ENCODE peak calls at places on chromosome 10, in eight cellular contexts. I is adrenal gland, P is suprapubic skin, A is tibial artery, M is choroid plexus epithelial cell, D is GM12865, V is fibroblast of mammary gland, U is cardiac muscle cell. E is an unnamed sample.

GRCh38 chr10:72910705-72911104 is 17.2 kb downstream of the OIT3 start:
- DNase-seq in P (no peak), A (no peak), I (no peak), D (no peak), U (no peak), V (no peak), M (no peak), E (no peak)

GRCh38 chr10:117555017-117555416 is 12.5 kb downstream of the EMX2 start:
- DNase-seq in V (no peak), A (no peak), M (no peak), P (no peak), I (no peak), U (no peak), D (no peak), E (no peak)

GRCh38 chr10:5625992-5626777 is 40.2 kb downstream of the ASB13 start:
- DNase-seq in A (no peak), U (no peak), M (no peak), V (no peak), D (no peak), P (no peak), I (peak; percentile 70), E (no peak)

GRCh38 chr10:47030191-47030698 is 119.0 kb downstream of the PTPN20 start:
- DNase-seq in M (no peak), U (no peak), D (no peak), V (no peak), I (no peak), A (peak; percentile 70), P (peak; percentile 82), E (no peak)

GRCh38 chr10:119251315-119251708 is 43.9 kb downstream of the GRK5 start:
- DNase-seq in D (no peak), V (peak; percentile 94), A (no peak), U (no peak), P (no peak), I (peak; percentile 65), M (peak; percentile 82), E (peak; percentile 88)

GRCh38 chr10:42754155-42755027 is 28.2 kb upstream of the BMS1 start:
- DNase-seq in P (no peak), V (no peak), I (no peak), M (peak; percentile 18), U (peak; percentile 31), A (no peak), D (no peak), E (no peak)

GRCh38 chr10:117348236-117348635 is 27.0 kb downstream of the PDZD8 start:
- DNase-seq in U (no peak), I (no peak), A (no peak), P (no peak), V (no peak), M (no peak), D (no peak), E (no peak)

GRCh38 chr10:112539340-112539739 is 92.3 kb downstream of the VTI1A start:
- DNase-seq in P (no peak), M (no peak), V (peak; percentile 31), U (no peak), A (no peak), I (no peak), D (no peak), E (no peak)

GRCh38 chr10:77315511-77316129 is 322.0 kb downstream of the KCNMA1 start:
- DNase-seq in M (no peak), U (no peak), D (no peak), P (no peak), V (no peak), I (no peak), A (no peak), E (no peak)

GRCh38 chr10:36574212-36574611 is 551.2 kb upstream of the ANKRD30A start:
- DNase-seq in A (no peak), U (no peak), P (no peak), V (peak; percentile 14), D (no peak), M (peak; percentile 33), I (no peak), E (peak; percentile 38)

GRCh38 chr10:131859341-131860020 is 41.3 kb upstream of the PPP2R2D start:
- DNase-seq in M (no peak), P (peak; percentile 56), U (no peak), A (peak; percentile 15), D (no peak), I (no peak), V (no peak), E (no peak)

GRCh38 chr10:121879476-121879875 is 48.4 kb downstream of the ATE1 start:
- DNase-seq in I (no peak), A (no peak), D (no peak), M (no peak), P (no peak), U (no peak), V (no peak), E (no peak)

GRCh38 chr10:121886181-121886580 is 41.6 kb downstream of the ATE1 start:
- DNase-seq in M (no peak), A (no peak), P (no peak), U (no peak), I (no peak), D (no peak), V (no peak), E (no peak)

GRCh38 chr10:121880842-121881423 is 46.9 kb downstream of the ATE1 start:
- DNase-seq in D (no peak), U (no peak), M (peak; percentile 24), A (no peak), I (no peak), P (no peak), V (peak; percentile 56), E (peak; percentile 42)
- H3K4me3 ChIP-seq in D (no peak overlapping the region), U (no peak overlapping the region), M (no peak overlapping the region), A (no peak overlapping the region), I (no peak overlapping the region), P (no peak overlapping the region), V (no peak overlapping the region), E (no peak overlapping the region)

DNA sequence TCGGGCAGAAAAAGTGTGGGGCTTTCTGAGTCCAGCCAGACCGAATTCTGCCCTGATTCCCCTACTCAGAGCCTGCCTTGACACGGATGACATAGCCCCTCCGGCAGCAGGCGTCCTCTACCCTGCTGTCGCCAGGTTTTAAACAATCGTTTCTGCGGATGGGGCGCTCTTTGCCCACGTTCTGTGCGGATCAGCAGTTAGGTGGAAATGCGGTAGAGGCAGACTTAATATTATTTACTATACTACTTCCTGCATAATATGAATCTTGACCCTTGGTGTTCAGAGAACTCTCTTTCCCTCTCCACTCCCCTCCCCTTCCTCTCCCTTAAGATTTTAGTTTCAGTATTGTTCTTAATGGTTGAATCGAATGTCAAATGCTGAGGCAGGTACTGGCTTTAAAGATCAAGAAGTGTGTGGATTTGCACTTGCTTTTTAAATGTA is 2.4 kb downstream of the GATA3 start:
- DNase-seq in I (no peak), U (no peak), A (no peak), D (peak; percentile 57), P (no peak), V (no peak), M (no peak), E (no peak)
- TF ChIP-seq CTCF in I (no peak), U (no peak), A (no peak), D (no peak), P (no peak), V (no peak), M (no peak), E (no peak)

DNA sequence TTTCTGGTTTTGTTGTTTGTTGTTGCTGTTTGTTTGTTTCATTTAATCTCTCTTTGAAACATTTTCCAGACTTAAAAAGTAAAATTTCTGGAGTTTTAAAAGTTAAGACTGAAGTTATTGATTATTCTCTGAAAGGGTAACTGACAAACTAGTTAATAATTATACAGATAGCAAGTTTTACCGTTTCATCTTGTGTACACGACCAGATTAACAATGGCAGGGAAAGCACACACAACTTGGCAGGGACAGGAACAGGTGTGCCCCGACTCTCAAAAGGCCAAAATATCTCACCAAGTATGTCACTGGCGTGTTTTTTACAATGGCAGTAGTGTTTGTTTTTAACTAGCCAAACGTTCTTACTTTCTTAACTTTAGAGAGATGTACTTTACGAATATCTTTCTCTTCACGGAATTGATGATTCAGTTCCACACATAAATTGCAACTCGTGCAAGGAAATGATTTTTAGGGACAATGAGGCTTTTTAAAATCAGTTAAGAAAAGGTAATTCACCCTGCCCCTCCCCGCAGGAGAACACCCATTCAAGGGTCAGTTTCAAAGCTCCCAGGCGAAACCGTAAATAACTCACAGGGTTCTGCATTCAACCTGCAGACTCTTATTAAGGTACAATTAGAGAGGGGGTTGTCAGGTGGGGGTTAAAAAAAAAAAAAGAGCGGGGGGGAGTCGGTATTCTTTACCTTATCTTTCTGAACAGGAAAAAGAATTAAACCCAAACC is 3.5 kb downstream of the CTBP2 start:
- DNase-seq in U (no peak), D (no peak), P (peak; percentile 4), I (no peak), M (no peak), A (no peak), V (no peak), E (no peak)
- H3K4me3 ChIP-seq in U (peak overlapping the region; percentile 97), D (no peak overlapping the region), P (peak overlapping the region; percentile 86), I (no peak overlapping the region), M (peak overlapping the region; percentile 74), A (peak overlapping the region; percentile 79), V (no peak overlapping the region), E (peak overlapping the region; percentile 76)

DNA sequence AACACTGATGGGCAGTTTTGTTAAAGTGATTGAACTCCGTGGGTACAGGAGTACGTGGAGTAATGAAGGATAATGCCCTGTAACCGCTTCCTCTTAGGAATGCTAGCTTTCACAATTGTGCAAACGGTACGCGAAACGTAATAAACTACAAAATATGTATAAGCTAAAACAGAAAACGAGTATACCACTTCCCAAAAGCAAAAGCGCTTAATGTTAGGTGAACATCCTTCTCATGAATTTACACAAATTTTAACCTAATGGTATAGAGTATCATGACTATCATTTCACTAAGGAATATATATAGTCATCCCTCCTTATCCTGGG is 395 bp upstream of the ZNF25 start:
- DNase-seq in A (no peak), M (no peak), V (no peak), U (no peak), D (no peak), P (no peak), I (no peak), E (no peak)
- TF ChIP-seq CTCF in A (no peak), M (no peak), V (no peak), U (no peak), D (no peak), P (no peak), I (no peak), E (no peak)

DNA sequence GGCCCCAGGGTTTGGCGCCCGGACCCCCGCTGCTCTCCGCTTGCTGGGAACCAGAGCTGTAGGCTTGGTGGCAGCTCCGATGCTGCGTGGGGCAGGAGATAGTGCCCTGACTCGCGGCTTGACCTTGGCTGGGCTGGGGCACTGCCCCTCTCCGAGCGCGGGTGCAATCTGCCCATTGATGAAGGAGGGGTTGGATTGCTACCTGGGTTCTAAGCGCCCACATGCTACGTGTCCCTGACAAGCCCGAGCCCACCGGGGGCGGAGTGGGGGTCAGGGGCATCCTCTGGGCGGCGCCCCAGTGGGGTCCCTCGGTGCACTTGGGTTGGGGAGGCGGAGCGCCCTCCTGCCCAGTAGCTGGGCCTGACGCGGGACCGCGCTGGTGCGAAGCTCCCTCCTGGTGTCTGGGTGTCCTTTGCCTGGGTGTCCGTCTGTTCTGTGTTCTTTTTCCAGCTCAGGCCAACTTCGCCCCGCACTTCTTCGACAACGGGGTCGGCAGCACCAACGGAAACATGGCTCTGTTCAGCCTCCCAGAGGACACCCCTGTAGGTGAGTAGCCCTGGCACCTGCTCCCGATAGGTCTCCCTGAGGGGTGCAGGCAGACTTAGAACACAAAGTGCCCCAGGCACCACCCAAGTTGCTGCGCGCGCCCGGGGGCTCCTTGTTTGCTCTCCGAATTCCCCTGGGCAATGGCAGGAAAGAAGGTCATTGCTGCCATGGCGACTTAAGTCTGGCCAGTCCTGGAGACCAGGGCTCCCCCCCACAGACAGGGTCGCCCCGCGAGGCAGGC is 900 bp downstream of the CDHR1 start:
- DNase-seq in P (no peak), A (no peak), D (no peak), V (no peak), M (no peak), I (no peak), U (no peak), E (no peak)
- H3K4me3 ChIP-seq in P (peak overlapping the region; percentile 52), A (peak overlapping the region; percentile 57), D (peak overlapping the region; percentile 61), V (no peak overlapping the region), M (no peak overlapping the region), I (no peak overlapping the region), U (peak overlapping the region; percentile 43), E (no peak overlapping the region)

E was measured in fibroblast of the aortic adventitia.